ENCODE peak calls at places on chromosome 6, in eight cellular contexts. One of them, this sample, is unnamed.

GRCh38 chr6:136987526-136987925 is 57.2 kb downstream of the IL20RA start:
- DNase-seq in substantia nigra: no peak
- DNase-seq in mucosa of descending colon: no peak
- DNase-seq in COR-L47: peak
- DNase-seq in HT-29: peak
- DNase-seq in activated CD4-positive, alpha-beta T cell treated with anti-CD3 and anti-CD28 coated beads for 48 hours: no peak
- DNase-seq in H54: no peak
- DNase-seq in omental fat pad: no peak
- DNase-seq in this sample: no peak

GRCh38 chr6:34598725-34599124 is 42.6 kb upstream of the SPDEF start:
- DNase-seq in mucosa of descending colon: no peak
- DNase-seq in substantia nigra: peak
- DNase-seq in activated CD4-positive, alpha-beta T cell treated with anti-CD3 and anti-CD28 coated beads for 48 hours: no peak
- DNase-seq in H54: no peak
- DNase-seq in omental fat pad: no peak
- DNase-seq in COR-L47: no peak
- DNase-seq in HT-29: no peak
- DNase-seq in this sample: no peak

GRCh38 chr6:96809119-96809518 is 28.2 kb downstream of the GPR63 start:
- DNase-seq in substantia nigra: no peak
- DNase-seq in HT-29: no peak
- DNase-seq in omental fat pad: no peak
- DNase-seq in mucosa of descending colon: no peak
- DNase-seq in H54: no peak
- DNase-seq in activated CD4-positive, alpha-beta T cell treated with anti-CD3 and anti-CD28 coated beads for 48 hours: no peak
- DNase-seq in COR-L47: no peak
- DNase-seq in this sample: no peak

GRCh38 chr6:82968708-82969107 is 96.9 kb downstream of the UBE3D start:
- DNase-seq in substantia nigra: no peak
- DNase-seq in activated CD4-positive, alpha-beta T cell treated with anti-CD3 and anti-CD28 coated beads for 48 hours: no peak
- DNase-seq in mucosa of descending colon: no peak
- DNase-seq in HT-29: no peak
- DNase-seq in omental fat pad: no peak
- DNase-seq in H54: no peak
- DNase-seq in COR-L47: no peak
- DNase-seq in this sample: no peak

GRCh38 chr6:133609404-133610270 is 279.3 kb upstream of the TCF21 start:
- DNase-seq in COR-L47: no peak
- DNase-seq in substantia nigra: no peak
- DNase-seq in omental fat pad: no peak
- DNase-seq in HT-29: peak
- DNase-seq in activated CD4-positive, alpha-beta T cell treated with anti-CD3 and anti-CD28 coated beads for 48 hours: no peak
- DNase-seq in H54: peak
- DNase-seq in mucosa of descending colon: no peak
- DNase-seq in this sample: no peak

GRCh38 chr6:33672808-33673207 is 38.7 kb downstream of the UQCC2 start:
- DNase-seq in substantia nigra: no peak
- DNase-seq in COR-L47: no peak
- DNase-seq in activated CD4-positive, alpha-beta T cell treated with anti-CD3 and anti-CD28 coated beads for 48 hours: no peak
- DNase-seq in omental fat pad: peak
- DNase-seq in mucosa of descending colon: peak
- DNase-seq in HT-29: peak
- DNase-seq in H54: peak
- DNase-seq in this sample: no peak

GRCh38 chr6:121826156-121826810 is 390.8 kb downstream of the GJA1 start:
- DNase-seq in mucosa of descending colon: no peak
- DNase-seq in substantia nigra: no peak
- DNase-seq in activated CD4-positive, alpha-beta T cell treated with anti-CD3 and anti-CD28 coated beads for 48 hours: no peak
- DNase-seq in COR-L47: no peak
- DNase-seq in HT-29: no peak
- DNase-seq in H54: peak
- DNase-seq in omental fat pad: no peak
- DNase-seq in this sample: no peak

GRCh38 chr6:108133594-108134179 is 32.1 kb upstream of the NR2E1 start:
- DNase-seq in omental fat pad: no peak
- DNase-seq in COR-L47: peak
- DNase-seq in H54: peak
- DNase-seq in HT-29: peak
- DNase-seq in substantia nigra: no peak
- DNase-seq in activated CD4-positive, alpha-beta T cell treated with anti-CD3 and anti-CD28 coated beads for 48 hours: peak
- DNase-seq in mucosa of descending colon: peak
- DNase-seq in this sample: peak

GRCh38 chr6:137715589-137716045 is 151.4 kb upstream of the TNFAIP3 start:
- DNase-seq in H54: no peak
- DNase-seq in substantia nigra: no peak
- DNase-seq in activated CD4-positive, alpha-beta T cell treated with anti-CD3 and anti-CD28 coated beads for 48 hours: no peak
- DNase-seq in mucosa of descending colon: no peak
- DNase-seq in HT-29: no peak
- DNase-seq in COR-L47: no peak
- DNase-seq in omental fat pad: no peak
- DNase-seq in this sample: no peak

GRCh38 chr6:41367700-41368099 is 32.3 kb downstream of the NCR2 start:
- DNase-seq in H54: peak
- DNase-seq in mucosa of descending colon: peak
- DNase-seq in omental fat pad: no peak
- DNase-seq in activated CD4-positive, alpha-beta T cell treated with anti-CD3 and anti-CD28 coated beads for 48 hours: no peak
- DNase-seq in substantia nigra: peak
- DNase-seq in HT-29: peak
- DNase-seq in COR-L47: peak
- DNase-seq in this sample: no peak

GRCh38 chr6:133764011-133764812 is 124.7 kb upstream of the TCF21 start:
- DNase-seq in COR-L47: no peak
- DNase-seq in activated CD4-positive, alpha-beta T cell treated with anti-CD3 and anti-CD28 coated beads for 48 hours: no peak
- DNase-seq in substantia nigra: no peak
- DNase-seq in mucosa of descending colon: no peak
- DNase-seq in omental fat pad: no peak
- DNase-seq in HT-29: no peak
- DNase-seq in H54: no peak
- DNase-seq in this sample: no peak

GRCh38 chr6:111980168-111980567 is 73.7 kb upstream of the CCN6 start:
- DNase-seq in omental fat pad: no peak
- DNase-seq in H54: no peak
- DNase-seq in COR-L47: no peak
- DNase-seq in activated CD4-positive, alpha-beta T cell treated with anti-CD3 and anti-CD28 coated beads for 48 hours: no peak
- DNase-seq in HT-29: no peak
- DNase-seq in mucosa of descending colon: no peak
- DNase-seq in substantia nigra: no peak
- DNase-seq in this sample: no peak

GRCh38 chr6:95365454-95365853 is 211.9 kb upstream of the MANEA start:
- DNase-seq in COR-L47: no peak
- DNase-seq in omental fat pad: no peak
- DNase-seq in substantia nigra: no peak
- DNase-seq in mucosa of descending colon: no peak
- DNase-seq in HT-29: no peak
- DNase-seq in H54: no peak
- DNase-seq in activated CD4-positive, alpha-beta T cell treated with anti-CD3 and anti-CD28 coated beads for 48 hours: no peak
- DNase-seq in this sample: no peak

GRCh38 chr6:130912451-130912850 is 85.2 kb downstream of the SMLR1 start:
- DNase-seq in HT-29: no peak
- DNase-seq in H54: no peak
- DNase-seq in mucosa of descending colon: no peak
- DNase-seq in activated CD4-positive, alpha-beta T cell treated with anti-CD3 and anti-CD28 coated beads for 48 hours: no peak
- DNase-seq in omental fat pad: no peak
- DNase-seq in substantia nigra: no peak
- DNase-seq in COR-L47: no peak
- DNase-seq in this sample: no peak

GRCh38 chr6:23498013-23498412 is 628.0 kb upstream of the NRSN1 start:
- DNase-seq in substantia nigra: no peak
- DNase-seq in COR-L47: no peak
- DNase-seq in H54: no peak
- DNase-seq in activated CD4-positive, alpha-beta T cell treated with anti-CD3 and anti-CD28 coated beads for 48 hours: no peak
- DNase-seq in omental fat pad: no peak
- DNase-seq in mucosa of descending colon: no peak
- DNase-seq in HT-29: no peak
- DNase-seq in this sample: no peak

GRCh38 chr6:37513576-37513975 is 13.9 kb upstream of the CCDC167 start:
- DNase-seq in HT-29: no peak
- DNase-seq in COR-L47: no peak
- DNase-seq in omental fat pad: no peak
- DNase-seq in activated CD4-positive, alpha-beta T cell treated with anti-CD3 and anti-CD28 coated beads for 48 hours: no peak
- DNase-seq in mucosa of descending colon: no peak
- DNase-seq in substantia nigra: no peak
- DNase-seq in H54: no peak
- DNase-seq in this sample: no peak

GRCh38 chr6:161029195-161029809 is 37.7 kb downstream of the MAP3K4 start:
- DNase-seq in omental fat pad: no peak
- DNase-seq in HT-29: no peak
- DNase-seq in substantia nigra: no peak
- DNase-seq in activated CD4-positive, alpha-beta T cell treated with anti-CD3 and anti-CD28 coated beads for 48 hours: no peak
- DNase-seq in mucosa of descending colon: no peak
- DNase-seq in H54: no peak
- DNase-seq in COR-L47: no peak
- DNase-seq in this sample: no peak

GRCh38 chr6:30711758-30712380 is 5.2 kb downstream of the MDC1 start:
- DNase-seq in omental fat pad: no peak
- DNase-seq in COR-L47: no peak
- DNase-seq in activated CD4-positive, alpha-beta T cell treated with anti-CD3 and anti-CD28 coated beads for 48 hours: no peak
- DNase-seq in mucosa of descending colon: no peak
- DNase-seq in HT-29: no peak
- DNase-seq in H54: no peak
- DNase-seq in substantia nigra: no peak
- DNase-seq in this sample: no peak

GRCh38 chr6:96171112-96171511 is 155.3 kb downstream of the FUT9 start:
- DNase-seq in activated CD4-positive, alpha-beta T cell treated with anti-CD3 and anti-CD28 coated beads for 48 hours: no peak
- DNase-seq in omental fat pad: no peak
- DNase-seq in mucosa of descending colon: no peak
- DNase-seq in HT-29: no peak
- DNase-seq in H54: no peak
- DNase-seq in substantia nigra: peak
- DNase-seq in COR-L47: no peak
- DNase-seq in this sample: no peak

GRCh38 chr6:36671687-36672375 is 6.7 kb upstream of the CDKN1A start:
- DNase-seq in H54: no peak
- DNase-seq in COR-L47: no peak
- DNase-seq in mucosa of descending colon: no peak
- DNase-seq in activated CD4-positive, alpha-beta T cell treated with anti-CD3 and anti-CD28 coated beads for 48 hours: no peak
- DNase-seq in substantia nigra: no peak
- DNase-seq in HT-29: no peak
- DNase-seq in omental fat pad: no peak
- DNase-seq in this sample: no peak

GRCh38 chr6:24872769-24873168 is 63.0 kb downstream of the RIPOR2 start:
- DNase-seq in substantia nigra: no peak
- DNase-seq in H54: no peak
- DNase-seq in activated CD4-positive, alpha-beta T cell treated with anti-CD3 and anti-CD28 coated beads for 48 hours: no peak
- DNase-seq in COR-L47: no peak
- DNase-seq in HT-29: no peak
- DNase-seq in mucosa of descending colon: no peak
- DNase-seq in omental fat pad: no peak
- DNase-seq in this sample: no peak

GRCh38 chr6:120005292-120005976 is 655.9 kb upstream of the MAN1A1 start:
- DNase-seq in H54: peak
- DNase-seq in activated CD4-positive, alpha-beta T cell treated with anti-CD3 and anti-CD28 coated beads for 48 hours: no peak
- DNase-seq in COR-L47: no peak
- DNase-seq in HT-29: peak
- DNase-seq in mucosa of descending colon: no peak
- DNase-seq in substantia nigra: no peak
- DNase-seq in omental fat pad: no peak
- DNase-seq in this sample: no peak

GRCh38 chr6:25968769-25969168 is 6.2 kb downstream of the TRIM38 start:
- DNase-seq in activated CD4-positive, alpha-beta T cell treated with anti-CD3 and anti-CD28 coated beads for 48 hours: no peak
- DNase-seq in omental fat pad: no peak
- DNase-seq in HT-29: no peak
- DNase-seq in H54: no peak
- DNase-seq in mucosa of descending colon: no peak
- DNase-seq in substantia nigra: no peak
- DNase-seq in COR-L47: no peak
- DNase-seq in this sample: no peak

GRCh38 chr6:148869589-148869988 is 122.8 kb downstream of the UST start:
- DNase-seq in HT-29: no peak
- DNase-seq in COR-L47: no peak
- DNase-seq in substantia nigra: no peak
- DNase-seq in mucosa of descending colon: no peak
- DNase-seq in activated CD4-positive, alpha-beta T cell treated with anti-CD3 and anti-CD28 coated beads for 48 hours: no peak
- DNase-seq in omental fat pad: no peak
- DNase-seq in H54: peak
- DNase-seq in this sample: no peak

GRCh38 chr6:42313941-42314570 is 96.4 kb upstream of the MRPS10 start:
- DNase-seq in H54: no peak
- DNase-seq in mucosa of descending colon: no peak
- DNase-seq in activated CD4-positive, alpha-beta T cell treated with anti-CD3 and anti-CD28 coated beads for 48 hours: no peak
- DNase-seq in HT-29: no peak
- DNase-seq in COR-L47: no peak
- DNase-seq in omental fat pad: no peak
- DNase-seq in substantia nigra: no peak
- DNase-seq in this sample: no peak

GRCh38 chr6:27260836-27261375 is 13.4 kb downstream of the PRSS16 start:
- DNase-seq in COR-L47: no peak
- DNase-seq in HT-29: no peak
- DNase-seq in activated CD4-positive, alpha-beta T cell treated with anti-CD3 and anti-CD28 coated beads for 48 hours: no peak
- DNase-seq in substantia nigra: no peak
- DNase-seq in mucosa of descending colon: no peak
- DNase-seq in H54: no peak
- DNase-seq in omental fat pad: no peak
- DNase-seq in this sample: no peak

GRCh38 chr6:92681401-92681800 is 738.0 kb downstream of the EPHA7 start:
- DNase-seq in activated CD4-positive, alpha-beta T cell treated with anti-CD3 and anti-CD28 coated beads for 48 hours: no peak
- DNase-seq in COR-L47: no peak
- DNase-seq in H54: no peak
- DNase-seq in omental fat pad: no peak
- DNase-seq in substantia nigra: no peak
- DNase-seq in mucosa of descending colon: no peak
- DNase-seq in HT-29: no peak
- DNase-seq in this sample: no peak

GRCh38 chr6:2171728-2172127 is 73.7 kb downstream of the GMDS start:
- DNase-seq in omental fat pad: no peak
- DNase-seq in H54: no peak
- DNase-seq in activated CD4-positive, alpha-beta T cell treated with anti-CD3 and anti-CD28 coated beads for 48 hours: no peak
- DNase-seq in substantia nigra: no peak
- DNase-seq in HT-29: no peak
- DNase-seq in mucosa of descending colon: no peak
- DNase-seq in COR-L47: no peak
- DNase-seq in this sample: no peak

GRCh38 chr6:169931223-169931760 is 179.9 kb downstream of the ERMARD start:
- DNase-seq in H54: no peak
- DNase-seq in activated CD4-positive, alpha-beta T cell treated with anti-CD3 and anti-CD28 coated beads for 48 hours: no peak
- DNase-seq in HT-29: no peak
- DNase-seq in COR-L47: no peak
- DNase-seq in substantia nigra: no peak
- DNase-seq in omental fat pad: no peak
- DNase-seq in mucosa of descending colon: no peak
- DNase-seq in this sample: no peak

GRCh38 chr6:103080497-103080896 is 1687.0 kb downstream of the GRIK2 start:
- DNase-seq in activated CD4-positive, alpha-beta T cell treated with anti-CD3 and anti-CD28 coated beads for 48 hours: no peak
- DNase-seq in substantia nigra: no peak
- DNase-seq in H54: no peak
- DNase-seq in HT-29: no peak
- DNase-seq in COR-L47: no peak
- DNase-seq in mucosa of descending colon: no peak
- DNase-seq in omental fat pad: no peak
- DNase-seq in this sample: no peak

GRCh38 chr6:15993716-15994228 is 135.1 kb upstream of the MYLIP start:
- DNase-seq in activated CD4-positive, alpha-beta T cell treated with anti-CD3 and anti-CD28 coated beads for 48 hours: no peak
- DNase-seq in H54: no peak
- DNase-seq in COR-L47: no peak
- DNase-seq in mucosa of descending colon: no peak
- DNase-seq in substantia nigra: no peak
- DNase-seq in omental fat pad: no peak
- DNase-seq in HT-29: no peak
- DNase-seq in this sample: no peak

GRCh38 chr6:150435832-150436231 is 67.0 kb downstream of the IYD start:
- DNase-seq in mucosa of descending colon: no peak
- DNase-seq in omental fat pad: no peak
- DNase-seq in substantia nigra: no peak
- DNase-seq in H54: no peak
- DNase-seq in COR-L47: no peak
- DNase-seq in activated CD4-positive, alpha-beta T cell treated with anti-CD3 and anti-CD28 coated beads for 48 hours: no peak
- DNase-seq in HT-29: no peak
- DNase-seq in this sample: no peak

GRCh38 chr6:16832027-16832688 is 70.9 kb upstream of the ATXN1 start:
- DNase-seq in omental fat pad: no peak
- DNase-seq in HT-29: no peak
- DNase-seq in H54: no peak
- DNase-seq in activated CD4-positive, alpha-beta T cell treated with anti-CD3 and anti-CD28 coated beads for 48 hours: no peak
- DNase-seq in COR-L47: no peak
- DNase-seq in substantia nigra: no peak
- DNase-seq in mucosa of descending colon: no peak
- DNase-seq in this sample: no peak

GRCh38 chr6:89067796-89068195 is 12.8 kb upstream of the PNRC1 start:
- DNase-seq in HT-29: peak
- DNase-seq in activated CD4-positive, alpha-beta T cell treated with anti-CD3 and anti-CD28 coated beads for 48 hours: no peak
- DNase-seq in H54: no peak
- DNase-seq in COR-L47: no peak
- DNase-seq in substantia nigra: no peak
- DNase-seq in mucosa of descending colon: no peak
- DNase-seq in omental fat pad: no peak
- DNase-seq in this sample: no peak

This sample was measured in upper lobe of right lung.